ENCODE peak calls at places on chromosomes 4 and X, in eight cellular contexts. One of them, this sample, is unnamed.

GRCh38 chr4:94548571-94548970 is 96.8 kb downstream of the PDLIM5 start:
- DNase-seq in SW480: peak
- DNase-seq in nucleus accumbens: no peak
- DNase-seq in cerebellar cortex: no peak
- DNase-seq in AG08396: peak
- DNase-seq in dermis microvascular lymphatic vessel endothelial cell: peak
- DNase-seq in stimulated activated CD4-positive, alpha-beta T cell treated with anti-CD3 and anti-CD28 coated beads, Interleukin-12 subunit alpha, Interleukin-12 subunit beta, amount 100 ng/mL, for 48 hours: no peak
- DNase-seq in activated CD4-positive, CD25-positive, alpha-beta regulatory T cell: no peak
- DNase-seq in this sample: peak

GRCh38 chrX:123993326-123993725 is 31.8 kb downstream of the STAG2 start:
- DNase-seq in SW480: no peak
- DNase-seq in nucleus accumbens: no peak
- DNase-seq in cerebellar cortex: no peak
- DNase-seq in AG08396: peak
- DNase-seq in dermis microvascular lymphatic vessel endothelial cell: peak
- DNase-seq in stimulated activated CD4-positive, alpha-beta T cell treated with anti-CD3 and anti-CD28 coated beads, Interleukin-12 subunit alpha, Interleukin-12 subunit beta, amount 100 ng/mL, for 48 hours: no peak
- DNase-seq in activated CD4-positive, CD25-positive, alpha-beta regulatory T cell: no peak
- DNase-seq in this sample: peak

GRCh38 chrX:63424063-63424462 is 72.9 kb upstream of the SPIN4 start:
- DNase-seq in SW480: no peak
- DNase-seq in nucleus accumbens: no peak
- DNase-seq in cerebellar cortex: no peak
- DNase-seq in AG08396: no peak
- DNase-seq in dermis microvascular lymphatic vessel endothelial cell: no peak
- DNase-seq in stimulated activated CD4-positive, alpha-beta T cell treated with anti-CD3 and anti-CD28 coated beads, Interleukin-12 subunit alpha, Interleukin-12 subunit beta, amount 100 ng/mL, for 48 hours: no peak
- DNase-seq in activated CD4-positive, CD25-positive, alpha-beta regulatory T cell: no peak
- DNase-seq in this sample: no peak

GRCh38 chrX:47748576-47748975 is 88.1 kb upstream of the ZNF81 start:
- DNase-seq in SW480: no peak
- DNase-seq in nucleus accumbens: no peak
- DNase-seq in cerebellar cortex: no peak
- DNase-seq in AG08396: no peak
- DNase-seq in dermis microvascular lymphatic vessel endothelial cell: no peak
- DNase-seq in stimulated activated CD4-positive, alpha-beta T cell treated with anti-CD3 and anti-CD28 coated beads, Interleukin-12 subunit alpha, Interleukin-12 subunit beta, amount 100 ng/mL, for 48 hours: no peak
- DNase-seq in activated CD4-positive, CD25-positive, alpha-beta regulatory T cell: no peak
- DNase-seq in this sample: peak

GRCh38 chr4:40699648-40700047 is 50.1 kb upstream of the NSUN7 start:
- DNase-seq in SW480: no peak
- DNase-seq in nucleus accumbens: no peak
- DNase-seq in cerebellar cortex: no peak
- DNase-seq in AG08396: peak
- DNase-seq in dermis microvascular lymphatic vessel endothelial cell: no peak
- DNase-seq in stimulated activated CD4-positive, alpha-beta T cell treated with anti-CD3 and anti-CD28 coated beads, Interleukin-12 subunit alpha, Interleukin-12 subunit beta, amount 100 ng/mL, for 48 hours: no peak
- DNase-seq in activated CD4-positive, CD25-positive, alpha-beta regulatory T cell: no peak
- DNase-seq in this sample: peak

GRCh38 chrX:84724576-84724975 is 222.3 kb upstream of the HDX start:
- DNase-seq in SW480: no peak
- DNase-seq in nucleus accumbens: no peak
- DNase-seq in cerebellar cortex: no peak
- DNase-seq in AG08396: no peak
- DNase-seq in dermis microvascular lymphatic vessel endothelial cell: no peak
- DNase-seq in stimulated activated CD4-positive, alpha-beta T cell treated with anti-CD3 and anti-CD28 coated beads, Interleukin-12 subunit alpha, Interleukin-12 subunit beta, amount 100 ng/mL, for 48 hours: no peak
- DNase-seq in activated CD4-positive, CD25-positive, alpha-beta regulatory T cell: no peak
- DNase-seq in this sample: no peak

GRCh38 chr4:98571161-98571786 is 87.1 kb downstream of the TSPAN5 start:
- DNase-seq in SW480: no peak
- DNase-seq in nucleus accumbens: no peak
- DNase-seq in cerebellar cortex: no peak
- DNase-seq in AG08396: no peak
- DNase-seq in dermis microvascular lymphatic vessel endothelial cell: no peak
- DNase-seq in stimulated activated CD4-positive, alpha-beta T cell treated with anti-CD3 and anti-CD28 coated beads, Interleukin-12 subunit alpha, Interleukin-12 subunit beta, amount 100 ng/mL, for 48 hours: no peak
- DNase-seq in activated CD4-positive, CD25-positive, alpha-beta regulatory T cell: no peak
- DNase-seq in this sample: no peak

GRCh38 chr4:7632971-7633370 is 198.2 kb upstream of the PSAPL1 start:
- DNase-seq in SW480: no peak
- DNase-seq in nucleus accumbens: no peak
- DNase-seq in cerebellar cortex: no peak
- DNase-seq in AG08396: no peak
- DNase-seq in dermis microvascular lymphatic vessel endothelial cell: no peak
- DNase-seq in stimulated activated CD4-positive, alpha-beta T cell treated with anti-CD3 and anti-CD28 coated beads, Interleukin-12 subunit alpha, Interleukin-12 subunit beta, amount 100 ng/mL, for 48 hours: no peak
- DNase-seq in activated CD4-positive, CD25-positive, alpha-beta regulatory T cell: no peak
- DNase-seq in this sample: no peak

GRCh38 chrX:39605183-39605582 is 492.6 kb downstream of the BCOR start:
- DNase-seq in SW480: no peak
- DNase-seq in nucleus accumbens: no peak
- DNase-seq in cerebellar cortex: no peak
- DNase-seq in AG08396: no peak
- DNase-seq in dermis microvascular lymphatic vessel endothelial cell: no peak
- DNase-seq in stimulated activated CD4-positive, alpha-beta T cell treated with anti-CD3 and anti-CD28 coated beads, Interleukin-12 subunit alpha, Interleukin-12 subunit beta, amount 100 ng/mL, for 48 hours: no peak
- DNase-seq in activated CD4-positive, CD25-positive, alpha-beta regulatory T cell: no peak
- DNase-seq in this sample: no peak

GRCh38 chrX:41922694-41923171 is 621 bp downstream of the CASK start:
- DNase-seq in SW480: peak
- DNase-seq in nucleus accumbens: peak
- DNase-seq in cerebellar cortex: no peak
- DNase-seq in AG08396: peak
- DNase-seq in dermis microvascular lymphatic vessel endothelial cell: peak
- DNase-seq in stimulated activated CD4-positive, alpha-beta T cell treated with anti-CD3 and anti-CD28 coated beads, Interleukin-12 subunit alpha, Interleukin-12 subunit beta, amount 100 ng/mL, for 48 hours: no peak
- DNase-seq in activated CD4-positive, CD25-positive, alpha-beta regulatory T cell: no peak
- DNase-seq in this sample: peak

GRCh38 chrX:153075366-153075765 is 3.1 kb downstream of the PNMA6A start:
- DNase-seq in SW480: no peak
- DNase-seq in nucleus accumbens: no peak
- DNase-seq in cerebellar cortex: no peak
- DNase-seq in AG08396: no peak
- DNase-seq in dermis microvascular lymphatic vessel endothelial cell: no peak
- DNase-seq in stimulated activated CD4-positive, alpha-beta T cell treated with anti-CD3 and anti-CD28 coated beads, Interleukin-12 subunit alpha, Interleukin-12 subunit beta, amount 100 ng/mL, for 48 hours: no peak
- DNase-seq in activated CD4-positive, CD25-positive, alpha-beta regulatory T cell: no peak
- DNase-seq in this sample: no peak

GRCh38 chr4:143773998-143774898 is 73.8 kb upstream of the FREM3 start:
- DNase-seq in SW480: peak
- DNase-seq in nucleus accumbens: peak
- DNase-seq in cerebellar cortex: peak
- DNase-seq in AG08396: peak
- DNase-seq in dermis microvascular lymphatic vessel endothelial cell: peak
- DNase-seq in stimulated activated CD4-positive, alpha-beta T cell treated with anti-CD3 and anti-CD28 coated beads, Interleukin-12 subunit alpha, Interleukin-12 subunit beta, amount 100 ng/mL, for 48 hours: peak
- DNase-seq in activated CD4-positive, CD25-positive, alpha-beta regulatory T cell: no peak
- DNase-seq in this sample: peak

GRCh38 chrX:148389629-148390028 is 110.8 kb upstream of the AFF2 start:
- DNase-seq in SW480: no peak
- DNase-seq in nucleus accumbens: no peak
- DNase-seq in cerebellar cortex: no peak
- DNase-seq in AG08396: no peak
- DNase-seq in dermis microvascular lymphatic vessel endothelial cell: no peak
- DNase-seq in stimulated activated CD4-positive, alpha-beta T cell treated with anti-CD3 and anti-CD28 coated beads, Interleukin-12 subunit alpha, Interleukin-12 subunit beta, amount 100 ng/mL, for 48 hours: no peak
- DNase-seq in activated CD4-positive, CD25-positive, alpha-beta regulatory T cell: no peak
- DNase-seq in this sample: no peak

GRCh38 chrX:47497274-47497673 is 14.3 kb upstream of the ZNF41 start:
- DNase-seq in SW480: peak
- DNase-seq in nucleus accumbens: no peak
- DNase-seq in cerebellar cortex: peak
- DNase-seq in AG08396: no peak
- DNase-seq in dermis microvascular lymphatic vessel endothelial cell: peak
- DNase-seq in stimulated activated CD4-positive, alpha-beta T cell treated with anti-CD3 and anti-CD28 coated beads, Interleukin-12 subunit alpha, Interleukin-12 subunit beta, amount 100 ng/mL, for 48 hours: no peak
- DNase-seq in activated CD4-positive, CD25-positive, alpha-beta regulatory T cell: no peak
- DNase-seq in this sample: peak

GRCh38 chr4:95585016-95585695 is 36.4 kb upstream of the UNC5C start:
- DNase-seq in SW480: no peak
- DNase-seq in nucleus accumbens: no peak
- DNase-seq in cerebellar cortex: no peak
- DNase-seq in AG08396: no peak
- DNase-seq in dermis microvascular lymphatic vessel endothelial cell: no peak
- DNase-seq in stimulated activated CD4-positive, alpha-beta T cell treated with anti-CD3 and anti-CD28 coated beads, Interleukin-12 subunit alpha, Interleukin-12 subunit beta, amount 100 ng/mL, for 48 hours: no peak
- DNase-seq in activated CD4-positive, CD25-positive, alpha-beta regulatory T cell: no peak
- DNase-seq in this sample: no peak

GRCh38 chr4:173281420-173282333 is 52.5 kb downstream of the HMGB2 start:
- DNase-seq in SW480: no peak
- DNase-seq in nucleus accumbens: no peak
- DNase-seq in cerebellar cortex: no peak
- DNase-seq in AG08396: no peak
- DNase-seq in dermis microvascular lymphatic vessel endothelial cell: no peak
- DNase-seq in stimulated activated CD4-positive, alpha-beta T cell treated with anti-CD3 and anti-CD28 coated beads, Interleukin-12 subunit alpha, Interleukin-12 subunit beta, amount 100 ng/mL, for 48 hours: no peak
- DNase-seq in activated CD4-positive, CD25-positive, alpha-beta regulatory T cell: no peak
- DNase-seq in this sample: no peak

GRCh38 chr4:11480683-11481082 is 52.0 kb upstream of the HS3ST1 start:
- DNase-seq in SW480: no peak
- DNase-seq in nucleus accumbens: no peak
- DNase-seq in cerebellar cortex: no peak
- DNase-seq in AG08396: no peak
- DNase-seq in dermis microvascular lymphatic vessel endothelial cell: peak
- DNase-seq in stimulated activated CD4-positive, alpha-beta T cell treated with anti-CD3 and anti-CD28 coated beads, Interleukin-12 subunit alpha, Interleukin-12 subunit beta, amount 100 ng/mL, for 48 hours: no peak
- DNase-seq in activated CD4-positive, CD25-positive, alpha-beta regulatory T cell: no peak
- DNase-seq in this sample: peak

GRCh38 chr4:3371038-3371437 is 70.7 kb upstream of the HGFAC start:
- DNase-seq in SW480: no peak
- DNase-seq in nucleus accumbens: no peak
- DNase-seq in cerebellar cortex: no peak
- DNase-seq in AG08396: peak
- DNase-seq in dermis microvascular lymphatic vessel endothelial cell: peak
- DNase-seq in stimulated activated CD4-positive, alpha-beta T cell treated with anti-CD3 and anti-CD28 coated beads, Interleukin-12 subunit alpha, Interleukin-12 subunit beta, amount 100 ng/mL, for 48 hours: no peak
- DNase-seq in activated CD4-positive, CD25-positive, alpha-beta regulatory T cell: no peak
- DNase-seq in this sample: peak

GRCh38 chr4:113495790-113496189 is 265.7 kb downstream of the CAMK2D start:
- DNase-seq in SW480: no peak
- DNase-seq in nucleus accumbens: no peak
- DNase-seq in cerebellar cortex: no peak
- DNase-seq in AG08396: no peak
- DNase-seq in dermis microvascular lymphatic vessel endothelial cell: no peak
- DNase-seq in stimulated activated CD4-positive, alpha-beta T cell treated with anti-CD3 and anti-CD28 coated beads, Interleukin-12 subunit alpha, Interleukin-12 subunit beta, amount 100 ng/mL, for 48 hours: no peak
- DNase-seq in activated CD4-positive, CD25-positive, alpha-beta regulatory T cell: no peak
- DNase-seq in this sample: no peak

GRCh38 chr4:105146286-105147219 is at the start of gene TET2:
- DNase-seq in SW480: peak
- DNase-seq in nucleus accumbens: peak
- DNase-seq in cerebellar cortex: peak
- DNase-seq in AG08396: peak
- DNase-seq in dermis microvascular lymphatic vessel endothelial cell: peak
- DNase-seq in stimulated activated CD4-positive, alpha-beta T cell treated with anti-CD3 and anti-CD28 coated beads, Interleukin-12 subunit alpha, Interleukin-12 subunit beta, amount 100 ng/mL, for 48 hours: peak
- DNase-seq in activated CD4-positive, CD25-positive, alpha-beta regulatory T cell: peak
- DNase-seq in this sample: peak

GRCh38 chr4:8394125-8394524 is 46.4 kb downstream of the ACOX3 start:
- DNase-seq in SW480: no peak
- DNase-seq in nucleus accumbens: peak
- DNase-seq in cerebellar cortex: no peak
- DNase-seq in AG08396: peak
- DNase-seq in dermis microvascular lymphatic vessel endothelial cell: no peak
- DNase-seq in stimulated activated CD4-positive, alpha-beta T cell treated with anti-CD3 and anti-CD28 coated beads, Interleukin-12 subunit alpha, Interleukin-12 subunit beta, amount 100 ng/mL, for 48 hours: no peak
- DNase-seq in activated CD4-positive, CD25-positive, alpha-beta regulatory T cell: no peak
- DNase-seq in this sample: peak

GRCh38 chr4:101280866-101281600 is 66.3 kb downstream of the PPP3CA start:
- DNase-seq in SW480: no peak
- DNase-seq in nucleus accumbens: no peak
- DNase-seq in cerebellar cortex: no peak
- DNase-seq in AG08396: no peak
- DNase-seq in dermis microvascular lymphatic vessel endothelial cell: no peak
- DNase-seq in stimulated activated CD4-positive, alpha-beta T cell treated with anti-CD3 and anti-CD28 coated beads, Interleukin-12 subunit alpha, Interleukin-12 subunit beta, amount 100 ng/mL, for 48 hours: no peak
- DNase-seq in activated CD4-positive, CD25-positive, alpha-beta regulatory T cell: no peak
- DNase-seq in this sample: no peak

GRCh38 chr4:139975830-139976272 is 178.1 kb downstream of the MAML3 start:
- DNase-seq in SW480: no peak
- DNase-seq in nucleus accumbens: no peak
- DNase-seq in cerebellar cortex: no peak
- DNase-seq in AG08396: no peak
- DNase-seq in dermis microvascular lymphatic vessel endothelial cell: peak
- DNase-seq in stimulated activated CD4-positive, alpha-beta T cell treated with anti-CD3 and anti-CD28 coated beads, Interleukin-12 subunit alpha, Interleukin-12 subunit beta, amount 100 ng/mL, for 48 hours: no peak
- DNase-seq in activated CD4-positive, CD25-positive, alpha-beta regulatory T cell: no peak
- DNase-seq in this sample: peak

GRCh38 chr4:107742791-107743190 is 22.8 kb upstream of the PAPSS1 start:
- DNase-seq in SW480: no peak
- DNase-seq in nucleus accumbens: no peak
- DNase-seq in cerebellar cortex: no peak
- DNase-seq in AG08396: no peak
- DNase-seq in dermis microvascular lymphatic vessel endothelial cell: no peak
- DNase-seq in stimulated activated CD4-positive, alpha-beta T cell treated with anti-CD3 and anti-CD28 coated beads, Interleukin-12 subunit alpha, Interleukin-12 subunit beta, amount 100 ng/mL, for 48 hours: no peak
- DNase-seq in activated CD4-positive, CD25-positive, alpha-beta regulatory T cell: no peak
- DNase-seq in this sample: no peak

GRCh38 chrX:143437439-143437838 is 79.8 kb downstream of the SPANXN3 start:
- DNase-seq in SW480: peak
- DNase-seq in nucleus accumbens: no peak
- DNase-seq in cerebellar cortex: peak
- DNase-seq in AG08396: no peak
- DNase-seq in dermis microvascular lymphatic vessel endothelial cell: no peak
- DNase-seq in stimulated activated CD4-positive, alpha-beta T cell treated with anti-CD3 and anti-CD28 coated beads, Interleukin-12 subunit alpha, Interleukin-12 subunit beta, amount 100 ng/mL, for 48 hours: no peak
- DNase-seq in activated CD4-positive, CD25-positive, alpha-beta regulatory T cell: no peak
- DNase-seq in this sample: peak

GRCh38 chr4:139555073-139555704 is 830 bp downstream of the SETD7 start:
- DNase-seq in SW480: peak
- DNase-seq in nucleus accumbens: peak
- DNase-seq in cerebellar cortex: peak
- DNase-seq in AG08396: peak
- DNase-seq in dermis microvascular lymphatic vessel endothelial cell: peak
- DNase-seq in stimulated activated CD4-positive, alpha-beta T cell treated with anti-CD3 and anti-CD28 coated beads, Interleukin-12 subunit alpha, Interleukin-12 subunit beta, amount 100 ng/mL, for 48 hours: peak
- DNase-seq in activated CD4-positive, CD25-positive, alpha-beta regulatory T cell: peak
- DNase-seq in this sample: peak

GRCh38 chrX:74535211-74535621 is 79.2 kb downstream of the RLIM start:
- DNase-seq in SW480: peak
- DNase-seq in nucleus accumbens: peak
- DNase-seq in cerebellar cortex: peak
- DNase-seq in AG08396: peak
- DNase-seq in dermis microvascular lymphatic vessel endothelial cell: peak
- DNase-seq in stimulated activated CD4-positive, alpha-beta T cell treated with anti-CD3 and anti-CD28 coated beads, Interleukin-12 subunit alpha, Interleukin-12 subunit beta, amount 100 ng/mL, for 48 hours: no peak
- DNase-seq in activated CD4-positive, CD25-positive, alpha-beta regulatory T cell: no peak
- DNase-seq in this sample: peak

This sample was measured in fibroblast of pulmonary artery.